ENCODE peak calls at places on chromosomes 12 and 14, in seven cellular contexts. P, Q, I, A, X, J and L are unnamed samples.

GRCh38 chr12:88633312-88633711 is 53.0 kb upstream of the KITLG start:
- DNase-seq in P (no peak), Q (no peak), I (no peak), A (no peak), X (no peak), J (no peak), L (no peak)

GRCh38 chr12:82366182-82366581 is 7.9 kb downstream of the METTL25 start:
- DNase-seq in P (no peak), Q (no peak), I (no peak), A (no peak), X (no peak), J (no peak), L (no peak)

GRCh38 chr12:85036241-85036707 is at the start of the genes LRRIQ1 and TSPAN19:
- DNase-seq in P (no peak), Q (peak; percentile 72), I (peak; percentile 53), A (peak; percentile 67), X (peak; percentile 94), J (peak; percentile 77), L (peak; percentile 66)

GRCh38 chr12:111673503-111673902 is 12.3 kb downstream of the BRAP start:
- DNase-seq in P (no peak), Q (no peak), I (no peak), A (no peak), X (peak; percentile 59), J (no peak), L (no peak)

GRCh38 chr12:76942276-76942675 is 63.5 kb upstream of the CSRP2 start:
- DNase-seq in P (no peak), Q (no peak), I (no peak), A (no peak), X (peak; percentile 3), J (no peak), L (no peak)

GRCh38 chr12:120290541-120291312 is 976 bp downstream of the RNU4-2 start:
- DNase-seq in P (no peak), Q (no peak), I (no peak), A (no peak), X (no peak), J (peak; percentile 41), L (no peak)

GRCh38 chr14:81423504-81423903 is 23.4 kb upstream of the STON2 start:
- DNase-seq in P (no peak), Q (no peak), I (no peak), A (no peak), X (no peak), J (no peak), L (no peak)

GRCh38 chr14:55505846-55506245 is 65.4 kb upstream of the TBPL2 start:
- DNase-seq in P (no peak), Q (no peak), I (no peak), A (no peak), X (no peak), J (no peak), L (no peak)

GRCh38 chr14:31578792-31579191 is 17.6 kb downstream of the NUBPL start:
- DNase-seq in P (no peak), Q (no peak), I (no peak), A (no peak), X (no peak), J (no peak), L (no peak)

GRCh38 chr12:50166776-50167025 is 468 bp downstream of the CERS5 start:
- DNase-seq in P (no peak), Q (no peak), I (no peak), A (no peak), X (no peak), J (no peak), L (no peak)

GRCh38 chr12:105492591-105492990 is 162.1 kb downstream of the C12orf75 start:
- DNase-seq in P (no peak), Q (no peak), I (no peak), A (no peak), X (peak; percentile 29), J (no peak), L (no peak)

GRCh38 chr12:104457746-104458644 is 1.2 kb downstream of the CHST11 start:
- DNase-seq in P (no peak), Q (peak; percentile 43), I (peak; percentile 19), A (peak; percentile 92), X (no peak), J (peak; percentile 44), L (peak; percentile 78)

GRCh38 chr12:87661770-87662402 is 367.3 kb downstream of the C12orf50 start:
- DNase-seq in P (no peak), Q (no peak), I (no peak), A (no peak), X (no peak), J (no peak), L (no peak)

GRCh38 chr12:133221241-133221640 is 14.4 kb downstream of the ANHX start:
- DNase-seq in P (no peak), Q (no peak), I (no peak), A (no peak), X (no peak), J (no peak), L (no peak)

GRCh38 chr14:88765130-88765529 is 27.6 kb downstream of the EML5 start:
- DNase-seq in P (no peak), Q (no peak), I (no peak), A (no peak), X (peak; percentile 0), J (no peak), L (no peak)

GRCh38 chr12:119178544-119179334 is at the start of gene HSPB8:
- DNase-seq in P (peak; percentile 99), Q (peak; percentile 71), I (peak; percentile 68), A (peak; percentile 89), X (peak; percentile 95), J (peak; percentile 85), L (no peak)

GRCh38 chr12:113802000-113802749 is 163.9 kb downstream of the RBM19 start:
- DNase-seq in P (no peak), Q (no peak), I (no peak), A (peak; percentile 57), X (no peak), J (no peak), L (no peak)

GRCh38 chr14:68199465-68200145 is 380.0 kb downstream of the RAD51B start:
- DNase-seq in P (peak; percentile 75), Q (no peak), I (no peak), A (no peak), X (peak; percentile 98), J (peak; percentile 16), L (no peak)

GRCh38 chr12:109716092-109716479 is 2.5 kb downstream of the FAM222A start:
- DNase-seq in P (no peak), Q (no peak), I (no peak), A (no peak), X (no peak), J (no peak), L (no peak)

GRCh38 chr14:70098257-70098809 is 90.4 kb downstream of the SLC8A3 start:
- DNase-seq in P (no peak), Q (no peak), I (no peak), A (no peak), X (peak; percentile 2), J (no peak), L (no peak)

GRCh38 chr12:122096591-122097149 is 18.1 kb downstream of the MLXIP start:
- DNase-seq in P (no peak), Q (no peak), I (no peak), A (no peak), X (peak; percentile 82), J (no peak), L (no peak)

GRCh38 chr14:24298892-24299254 is 707 bp downstream of the DHRS1 start:
- DNase-seq in P (no peak), Q (no peak), I (no peak), A (no peak), X (peak; percentile 39), J (no peak), L (no peak)

GRCh38 chr14:80116157-80116556 is 95.1 kb downstream of the DIO2 start:
- DNase-seq in P (no peak), Q (no peak), I (no peak), A (no peak), X (no peak), J (no peak), L (no peak)
- TF ChIP-seq CTCF in P (no peak), Q (no peak), I (no peak), A (no peak), X (no peak), J (no peak), L (no peak)

GRCh38 chr14:90784621-90785270 is 31.5 kb downstream of the TTC7B start:
- DNase-seq in P (peak; percentile 45), Q (no peak), I (no peak), A (no peak), X (no peak), J (no peak), L (no peak)

GRCh38 chr14:90788031-90788430 is 28.2 kb downstream of the TTC7B start:
- DNase-seq in P (peak; percentile 45), Q (no peak), I (no peak), A (peak; percentile 59), X (no peak), J (no peak), L (no peak)

GRCh38 chr14:90783344-90783743 is 32.9 kb downstream of the TTC7B start:
- DNase-seq in P (no peak), Q (no peak), I (no peak), A (no peak), X (no peak), J (no peak), L (no peak)

GRCh38 chr14:90785876-90786450 is 30.3 kb downstream of the TTC7B start:
- DNase-seq in P (peak; percentile 62), Q (no peak), I (no peak), A (no peak), X (no peak), J (no peak), L (no peak)

DNA sequence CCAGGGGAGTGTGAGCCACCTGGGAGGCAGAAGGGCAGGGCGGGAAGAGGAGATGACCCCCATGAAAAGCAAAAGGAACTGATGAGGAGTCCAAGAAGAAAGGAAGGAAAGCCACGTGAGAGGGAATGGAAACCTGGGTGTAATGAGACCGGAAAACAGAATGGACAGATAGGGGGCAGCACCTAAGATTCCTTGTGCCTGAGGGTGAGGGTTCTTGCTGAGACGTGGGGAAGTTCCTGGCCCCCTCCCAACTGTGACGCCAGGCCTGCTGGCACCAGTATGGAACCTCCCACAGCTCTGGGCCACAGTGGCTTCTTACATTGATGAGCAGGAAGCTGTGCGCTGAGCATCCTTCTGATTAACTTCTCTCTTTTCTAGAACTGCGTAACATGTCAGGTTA is 30.8 kb downstream of the TTC7B start:
- DNase-seq in P (peak; percentile 47), Q (no peak), I (no peak), A (no peak), X (peak; percentile 51), J (no peak), L (no peak)
- TF ChIP-seq CTCF in P (no peak), Q (no peak), I (no peak), A (no peak), X (peak; percentile 24), J (no peak), L (no peak)

GRCh38 chr14:30389901-30390394 is 169.0 kb upstream of the G2E3 start:
- DNase-seq in P (no peak), Q (no peak), I (no peak), A (no peak), X (no peak), J (no peak), L (no peak)
- TF ChIP-seq CTCF in P (no peak), Q (no peak), I (no peak), A (no peak), X (no peak), J (no peak), L (no peak)

GRCh38 chr14:43539210-43539609 is 967.9 kb downstream of the FSCB start:
- DNase-seq in P (no peak), Q (no peak), I (no peak), A (no peak), X (peak; percentile 39), J (no peak), L (no peak)

GRCh38 chr14:43541356-43541755 is 965.7 kb downstream of the FSCB start:
- DNase-seq in P (no peak), Q (no peak), I (no peak), A (no peak), X (no peak), J (no peak), L (no peak)

GRCh38 chr14:43535231-43535838 is 971.7 kb downstream of the FSCB start:
- DNase-seq in P (no peak), Q (no peak), I (no peak), A (no peak), X (no peak), J (no peak), L (no peak)

GRCh38 chr14:43540948-43541347 is 966.1 kb downstream of the FSCB start:
- DNase-seq in P (no peak), Q (no peak), I (no peak), A (no peak), X (no peak), J (peak; percentile 14), L (no peak)
- TF ChIP-seq CTCF in P (no peak), Q (no peak), I (no peak), A (no peak), X (no peak), J (peak; percentile 24), L (no peak)